ENCODE peak calls at places on chromosomes 13 and 19, in six cellular contexts. H is cardiac muscle cell, C is Peyer's patch, V is GM23338, U is heart left ventricle, A is thyroid gland. F is an unnamed sample. For H3K4me1, the result is how much of the 10 kb centered on the place peaks cover.

GRCh38 chr13:41610426-41610825 is 153.1 kb downstream of the RGCC start:
- DNase-seq in C (no peak), U (peak), V (no peak), H (peak), A (peak), F (peak)

GRCh38 chr19:32268381-32268780 is 77.0 kb upstream of the ZNF507 start:
- DNase-seq in A (no peak), C (no peak), U (no peak), H (no peak), V (no peak), F (no peak)

GRCh38 chr19:46860846-46861690 is at the start of gene ARHGAP35:
- DNase-seq in A (peak), V (peak), H (no peak), C (peak), U (peak), F (peak)

GRCh38 chr13:78603240-78603947 is at the start of gene POU4F1:
- DNase-seq in A (peak), H (peak), C (peak), V (peak), U (no peak), F (peak)

GRCh38 chr13:96677029-96677428 is 317.2 kb downstream of the OXGR1 start:
- DNase-seq in A (no peak), V (no peak), H (no peak), C (no peak), U (no peak), F (no peak)

GRCh38 chr19:33472696-33473624 is 48.6 kb downstream of the PEPD start:
- DNase-seq in C (no peak), U (no peak), H (peak), A (no peak), V (no peak), F (peak)

GRCh38 chr19:18292810-18293641 is 11.6 kb upstream of the JUND start:
- DNase-seq in A (peak), H (peak), V (peak), U (peak), C (peak), F (peak)

GRCh38 chr19:57830071-57830602 is at the start of gene ZNF587B:
- DNase-seq in H (peak), C (peak), V (peak), A (peak), U (peak), F (peak)

GRCh38 chr19:7865262-7865911 is 8.8 kb downstream of the PRR36 start:
- DNase-seq in U (no peak), H (no peak), V (peak), C (peak), A (no peak), F (no peak)

GRCh38 chr13:99553033-99553432 is 51.8 kb downstream of the TM9SF2 start:
- DNase-seq in H (no peak), A (peak), C (no peak), V (no peak), U (no peak), F (no peak)

GRCh38 chr13:109790951-109791605 is 4.7 kb upstream of the IRS2 start:
- DNase-seq in A (peak), H (peak), C (no peak), V (peak), U (no peak), F (no peak)

GRCh38 chr19:37957176-37957575 is 50.2 kb downstream of the SIPA1L3 start:
- DNase-seq in V (no peak), H (no peak), C (no peak), U (no peak), A (no peak), F (no peak)

GRCh38 chr19:37959665-37960114 is 52.7 kb downstream of the SIPA1L3 start:
- DNase-seq in C (no peak), A (no peak), V (no peak), U (no peak), H (no peak), F (no peak)

GRCh38 chr19:37963190-37963947 is 56.4 kb downstream of the SIPA1L3 start:
- DNase-seq in C (no peak), A (no peak), U (no peak), H (peak), V (no peak), F (peak)

GRCh38 chr19:37964109-37964508 is 57.1 kb downstream of the SIPA1L3 start:
- DNase-seq in V (no peak), A (no peak), C (no peak), U (no peak), H (peak), F (no peak)

GRCh38 chr19:37961198-37961597 is 54.2 kb downstream of the SIPA1L3 start:
- DNase-seq in U (no peak), V (no peak), C (no peak), H (no peak), A (no peak), F (no peak)
- H3K4me3 ChIP-seq in U (no peak), V (no peak), C (no peak), H (no peak), A (no peak), F (no peak)

DNA sequence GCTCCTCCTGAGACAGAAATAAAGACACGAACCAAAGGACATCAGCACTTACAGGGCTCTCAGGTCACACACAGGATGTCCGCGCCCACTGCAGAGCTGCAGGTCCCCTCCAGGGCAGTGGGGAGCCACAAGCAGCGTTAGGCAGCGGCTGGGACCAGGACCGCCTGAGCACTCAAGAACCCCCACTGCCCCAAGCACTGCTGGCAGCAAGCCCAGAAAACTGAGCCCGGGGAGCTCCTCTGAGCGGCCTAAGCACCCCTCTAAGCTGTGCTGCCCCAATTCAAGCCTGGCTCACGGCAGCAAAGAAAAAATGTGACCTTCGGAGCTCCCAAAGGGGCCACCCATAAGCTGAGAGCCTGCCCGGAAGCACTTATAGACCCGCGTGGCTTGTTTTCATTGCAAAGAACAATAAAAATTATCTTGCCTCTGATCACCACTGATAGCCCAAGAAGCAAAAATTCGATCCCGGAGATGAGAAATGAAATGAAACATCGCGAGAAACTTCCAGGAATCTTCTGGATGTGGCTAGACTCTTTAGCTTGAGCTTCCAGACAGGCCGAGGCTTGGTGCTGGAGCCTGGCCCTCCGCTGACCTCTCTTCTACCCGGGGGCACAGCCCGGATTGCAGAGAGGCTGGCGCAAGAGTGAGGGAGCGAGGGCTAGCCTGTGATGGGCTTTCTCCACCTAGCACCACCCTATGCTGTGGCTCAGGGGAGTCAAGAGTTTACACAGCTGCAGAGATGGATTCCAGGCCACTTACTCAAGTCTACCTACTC is 6.3 kb downstream of the DPP9 start:
- DNase-seq in V (no peak), U (no peak), A (peak), C (no peak), H (peak), F (peak)
- TF ChIP-seq CTCF in V (no peak), U (no peak), A (no peak), C (no peak), H (no peak), F (no peak)

GRCh38 chr13:21181671-21182070 is 5.2 kb downstream of the MRPL57 start:
- DNase-seq in V (no peak), U (no peak), A (no peak), H (no peak), C (no peak), F (no peak)
- H3K4me1 ChIP-seq in V (under half), U (under half), A (under half), H (under half), C (under half), F (under half)

DNA sequence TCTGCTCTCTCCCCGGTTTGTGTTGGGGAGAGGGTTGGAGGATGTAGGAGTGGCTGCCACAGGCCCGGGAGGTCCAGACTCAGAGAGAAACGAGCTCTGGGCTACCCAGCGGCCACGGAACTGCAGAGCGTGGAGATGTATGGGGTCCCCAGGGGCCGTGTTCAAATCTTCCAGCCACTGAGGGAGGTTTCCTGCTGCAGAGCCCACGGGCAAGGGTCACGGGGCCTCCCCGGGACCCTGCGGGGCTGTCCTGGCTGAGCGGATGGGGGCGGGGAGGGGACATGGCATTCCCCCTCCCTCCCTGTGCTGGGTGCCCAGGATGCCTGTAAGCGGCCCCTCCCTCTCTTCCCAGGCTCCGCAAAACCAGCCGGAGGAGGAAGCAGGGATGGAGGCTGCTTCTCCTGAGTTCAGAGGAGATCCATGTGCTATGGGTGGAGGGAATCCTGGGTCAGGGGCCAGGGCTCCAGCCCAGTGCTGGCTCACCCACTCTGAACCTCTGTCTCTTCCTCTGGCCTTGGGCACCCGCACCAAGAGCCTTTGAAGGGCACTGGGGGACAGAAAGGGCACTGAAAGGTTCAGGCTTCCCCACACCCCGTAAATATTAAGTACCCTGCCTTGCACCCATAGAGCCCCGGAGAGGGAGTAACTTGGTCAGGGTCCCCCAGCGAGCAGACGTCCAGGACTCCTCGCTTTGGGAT is 22.6 kb downstream of the SMIM24 start:
- DNase-seq in A (no peak), C (no peak), U (no peak), V (peak), H (peak), F (no peak)
- H3K4me3 ChIP-seq in A (no peak), C (no peak), U (no peak), V (peak), H (no peak), F (no peak)

GRCh38 chr19:10835754-10836477 is at the start of gene TMED1:
- DNase-seq in V (peak), U (peak), H (peak), A (peak), C (peak), F (peak)
- TF ChIP-seq CTCF in V (peak), U (peak), H (peak), A (peak), C (peak), F (peak)

GRCh38 chr13:70375718-70376117 is 267.5 kb upstream of the KLHL1 start:
- DNase-seq in V (peak), U (no peak), A (no peak), C (no peak), H (no peak), F (no peak)
- H3K4me1 ChIP-seq in V (under half), U (under half), A (under half), C (under half), H (under half), F (under half)